ENCODE peak calls at places on chromosomes 16 and 17, in five cellular contexts. One of them, this sample, is unnamed.

GRCh38 chr17:46782250-46782953 is 36.1 kb downstream of the WNT3 start:
- DNase-seq in CD4-positive, CD25-positive, alpha-beta regulatory T cell: no peak
- DNase-seq in stromal cell of bone marrow: no peak
- DNase-seq in NCI-H1092 treated with DMSO at 0.1 percent for 48 hours: no peak
- DNase-seq in NCI-H1105: no peak
- DNase-seq in this sample: no peak

GRCh38 chr17:40535924-40536717 is 29.2 kb downstream of the CCR7 start:
- DNase-seq in stromal cell of bone marrow: no peak
- DNase-seq in CD4-positive, CD25-positive, alpha-beta regulatory T cell: no peak
- DNase-seq in NCI-H1105: no peak
- DNase-seq in NCI-H1092 treated with DMSO at 0.1 percent for 48 hours: no peak
- DNase-seq in this sample: no peak

GRCh38 chr17:82097187-82097918 is 683 bp downstream of the FASN start:
- DNase-seq in CD4-positive, CD25-positive, alpha-beta regulatory T cell: peak
- DNase-seq in NCI-H1105: no peak
- DNase-seq in stromal cell of bone marrow: no peak
- DNase-seq in NCI-H1092 treated with DMSO at 0.1 percent for 48 hours: peak
- DNase-seq in this sample: no peak

GRCh38 chr16:85655216-85656129 is 33.3 kb downstream of the GINS2 start:
- DNase-seq in NCI-H1092 treated with DMSO at 0.1 percent for 48 hours: no peak
- DNase-seq in CD4-positive, CD25-positive, alpha-beta regulatory T cell: no peak
- DNase-seq in NCI-H1105: no peak
- DNase-seq in stromal cell of bone marrow: no peak
- DNase-seq in this sample: no peak

GRCh38 chr17:18141210-18141803 is 32.8 kb downstream of the MYO15A start:
- DNase-seq in NCI-H1092 treated with DMSO at 0.1 percent for 48 hours: peak
- DNase-seq in NCI-H1105: peak
- DNase-seq in CD4-positive, CD25-positive, alpha-beta regulatory T cell: peak
- DNase-seq in stromal cell of bone marrow: no peak
- DNase-seq in this sample: no peak

GRCh38 chr17:75061618-75062017 is 14.6 kb downstream of the KCTD2 start:
- DNase-seq in NCI-H1105: no peak
- DNase-seq in CD4-positive, CD25-positive, alpha-beta regulatory T cell: no peak
- DNase-seq in stromal cell of bone marrow: no peak
- DNase-seq in NCI-H1092 treated with DMSO at 0.1 percent for 48 hours: no peak
- DNase-seq in this sample: no peak

GRCh38 chr17:29931253-29931932 is 1.4 kb upstream of the SSH2 start:
- DNase-seq in CD4-positive, CD25-positive, alpha-beta regulatory T cell: peak
- DNase-seq in NCI-H1105: peak
- DNase-seq in stromal cell of bone marrow: peak
- DNase-seq in NCI-H1092 treated with DMSO at 0.1 percent for 48 hours: peak
- DNase-seq in this sample: peak

GRCh38 chr16:78235168-78235800 is 135.8 kb downstream of the WWOX start:
- DNase-seq in CD4-positive, CD25-positive, alpha-beta regulatory T cell: peak
- DNase-seq in stromal cell of bone marrow: peak
- DNase-seq in NCI-H1092 treated with DMSO at 0.1 percent for 48 hours: peak
- DNase-seq in NCI-H1105: peak
- DNase-seq in this sample: no peak

GRCh38 chr16:8901318-8901861 is 19.2 kb downstream of the LITAFD start:
- DNase-seq in CD4-positive, CD25-positive, alpha-beta regulatory T cell: no peak
- DNase-seq in NCI-H1105: no peak
- DNase-seq in NCI-H1092 treated with DMSO at 0.1 percent for 48 hours: no peak
- DNase-seq in stromal cell of bone marrow: no peak
- DNase-seq in this sample: no peak

GRCh38 chr17:47742319-47743181 is 9.5 kb downstream of the TBX21 start:
- DNase-seq in stromal cell of bone marrow: no peak
- DNase-seq in NCI-H1092 treated with DMSO at 0.1 percent for 48 hours: peak
- DNase-seq in CD4-positive, CD25-positive, alpha-beta regulatory T cell: peak
- DNase-seq in NCI-H1105: peak
- DNase-seq in this sample: no peak

GRCh38 chr17:38451030-38451839 is 23.0 kb downstream of the ARHGAP23 start:
- DNase-seq in CD4-positive, CD25-positive, alpha-beta regulatory T cell: no peak
- DNase-seq in stromal cell of bone marrow: no peak
- DNase-seq in NCI-H1092 treated with DMSO at 0.1 percent for 48 hours: no peak
- DNase-seq in NCI-H1105: no peak
- DNase-seq in this sample: no peak

GRCh38 chr16:23835390-23836077 is at the start of gene PRKCB:
- DNase-seq in NCI-H1092 treated with DMSO at 0.1 percent for 48 hours: peak
- DNase-seq in NCI-H1105: peak
- DNase-seq in stromal cell of bone marrow: no peak
- DNase-seq in CD4-positive, CD25-positive, alpha-beta regulatory T cell: peak
- DNase-seq in this sample: no peak

GRCh38 chr16:77807-78443 is at the start of gene MPG:
- DNase-seq in NCI-H1105: peak
- DNase-seq in CD4-positive, CD25-positive, alpha-beta regulatory T cell: peak
- DNase-seq in NCI-H1092 treated with DMSO at 0.1 percent for 48 hours: peak
- DNase-seq in stromal cell of bone marrow: no peak
- DNase-seq in this sample: no peak

GRCh38 chr17:64449545-64449944 is 630 bp downstream of the MILR1 start:
- DNase-seq in NCI-H1105: no peak
- DNase-seq in stromal cell of bone marrow: no peak
- DNase-seq in NCI-H1092 treated with DMSO at 0.1 percent for 48 hours: no peak
- DNase-seq in CD4-positive, CD25-positive, alpha-beta regulatory T cell: no peak
- DNase-seq in this sample: no peak

GRCh38 chr17:28180449-28180848 is 138.0 kb downstream of the NLK start:
- DNase-seq in NCI-H1105: no peak
- DNase-seq in stromal cell of bone marrow: no peak
- DNase-seq in NCI-H1092 treated with DMSO at 0.1 percent for 48 hours: no peak
- DNase-seq in CD4-positive, CD25-positive, alpha-beta regulatory T cell: no peak
- DNase-seq in this sample: no peak

This sample was measured in NCI-H1417 treated with DMSO at 0.1 percent for 48 hours.